ENCODE peak calls at places on chromosomes 2 and 18, in seven cellular contexts. F is NCI-H774; R is central memory CD8-positive, alpha-beta T cell; C is GM04503; S is HT1080; X is OCI-LY7; E is KBM-7. N is an unnamed sample.

GRCh38 chr2:42047488-42048317 is at the start of gene PKDCC:
- DNase-seq in F (peak; percentile 59), R (no peak), C (no peak), S (peak; percentile 72), X (no peak), E (peak; percentile 65), N (no peak)

GRCh38 chr2:45027051-45027450 is 17.8 kb upstream of the SIX2 start:
- DNase-seq in F (no peak), R (no peak), C (no peak), S (no peak), X (no peak), E (no peak), N (no peak)

GRCh38 chr2:159227467-159227866 is 59.0 kb downstream of the WDSUB1 start:
- DNase-seq in F (no peak), R (no peak), C (no peak), S (no peak), X (no peak), E (no peak), N (peak; percentile 55)

GRCh38 chr2:217672472-217672871 is 330.3 kb downstream of the TNS1 start:
- DNase-seq in F (no peak), R (no peak), C (no peak), S (no peak), X (no peak), E (no peak), N (no peak)

GRCh38 chr2:69011611-69012157 is 1.3 kb upstream of the ANTXR1 start:
- DNase-seq in F (no peak), R (no peak), C (no peak), S (peak; percentile 17), X (no peak), E (no peak), N (no peak)

GRCh38 chr2:188524519-188525113 is 232.9 kb downstream of the GULP1 start:
- DNase-seq in F (no peak), R (no peak), C (no peak), S (peak; percentile 54), X (peak; percentile 40), E (peak; percentile 72), N (peak; percentile 38)

GRCh38 chr18:63224574-63224973 is 95.0 kb downstream of the BCL2 start:
- DNase-seq in F (no peak), R (no peak), C (no peak), S (no peak), X (no peak), E (no peak), N (peak; percentile 78)

GRCh38 chr2:157722580-157723234 is 94.0 kb upstream of the ACVR1C start:
- DNase-seq in F (no peak), R (no peak), C (no peak), S (no peak), X (peak; percentile 31), E (peak; percentile 21), N (no peak)

GRCh38 chr2:4140284-4140962 is 437.0 kb downstream of the DCDC2C start:
- DNase-seq in F (peak; percentile 10), R (no peak), C (no peak), S (peak; percentile 11), X (no peak), E (no peak), N (no peak)

GRCh38 chr2:16652296-16653082 is 13.1 kb downstream of the CYRIA start:
- DNase-seq in F (no peak), R (no peak), C (no peak), S (no peak), X (no peak), E (no peak), N (no peak)

GRCh38 chr2:101238930-101239759 is 13.5 kb upstream of the CNOT11 start:
- DNase-seq in F (peak; percentile 47), R (no peak), C (no peak), S (no peak), X (no peak), E (no peak), N (no peak)